ENCODE peak calls at places on chromosome 3, in nine cellular contexts. K, H, D, X, S, Q, L, F and Z are unnamed samples.

GRCh38 chr3:182259579-182259978 is 533.7 kb upstream of the ATP11B start:
- DNase-seq in K (no peak), H (peak; percentile 74), D (peak; percentile 14), X (peak; percentile 51), S (no peak), Q (peak; percentile 28), L (peak; percentile 61), F (no peak), Z (no peak)

GRCh38 chr3:143731776-143732175 is 116.5 kb downstream of the SLC9A9 start:
- DNase-seq in K (no peak), H (no peak), D (no peak), X (no peak), S (no peak), Q (no peak), L (no peak), F (no peak), Z (no peak)

GRCh38 chr3:183548262-183548769 is 7.2 kb downstream of the KLHL6 start:
- DNase-seq in K (peak; percentile 48), H (peak; percentile 89), D (no peak), X (peak; percentile 96), S (no peak), Q (peak; percentile 94), L (no peak), F (no peak), Z (no peak)

GRCh38 chr3:189488241-189488767 is 142.9 kb upstream of the TP63 start:
- DNase-seq in K (peak; percentile 18), H (peak; percentile 51), D (no peak), X (peak; percentile 72), S (no peak), Q (peak; percentile 59), L (no peak), F (no peak), Z (no peak)

GRCh38 chr3:150265305-150265704 is 142.8 kb upstream of the TSC22D2 start:
- DNase-seq in K (no peak), H (no peak), D (no peak), X (no peak), S (no peak), Q (no peak), L (no peak), F (no peak), Z (no peak)

GRCh38 chr3:38121832-38122461 is 15.0 kb downstream of the ACAA1 start:
- DNase-seq in K (no peak), H (peak; percentile 21), D (no peak), X (no peak), S (no peak), Q (no peak), L (peak; percentile 61), F (no peak), Z (peak; percentile 47)

GRCh38 chr3:109117939-109118338 is at the start of gene MORC1:
- DNase-seq in K (no peak), H (no peak), D (no peak), X (no peak), S (no peak), Q (no peak), L (peak; percentile 67), F (no peak), Z (no peak)

GRCh38 chr3:172391592-172392302 is 56.5 kb downstream of the GHSR start:
- DNase-seq in K (no peak), H (no peak), D (no peak), X (peak; percentile 90), S (no peak), Q (peak; percentile 87), L (no peak), F (no peak), Z (no peak)

GRCh38 chr3:114973576-114973975 is 173.5 kb downstream of the ZBTB20 start:
- DNase-seq in K (no peak), H (no peak), D (no peak), X (no peak), S (no peak), Q (no peak), L (no peak), F (no peak), Z (no peak)

GRCh38 chr3:123122525-123123315 is 55.9 kb downstream of the PDIA5 start:
- DNase-seq in K (no peak), H (no peak), D (no peak), X (peak; percentile 55), S (no peak), Q (peak; percentile 44), L (no peak), F (no peak), Z (no peak)

GRCh38 chr3:32288819-32289218 is 50.3 kb downstream of the CMTM8 start:
- DNase-seq in K (no peak), H (peak; percentile 14), D (no peak), X (no peak), S (no peak), Q (no peak), L (no peak), F (no peak), Z (no peak)

GRCh38 chr3:111954228-111954990 is 24.4 kb upstream of the ABHD10 start:
- DNase-seq in K (no peak), H (no peak), D (no peak), X (peak; percentile 47), S (no peak), Q (peak; percentile 37), L (no peak), F (no peak), Z (no peak)

GRCh38 chr3:134378818-134379217 is 4.6 kb upstream of the AMOTL2 start:
- DNase-seq in K (peak; percentile 55), H (no peak), D (no peak), X (no peak), S (no peak), Q (no peak), L (no peak), F (no peak), Z (peak; percentile 24)

GRCh38 chr3:47681016-47681415 is 100.7 kb downstream of the SMARCC1 start:
- DNase-seq in K (no peak), H (no peak), D (no peak), X (no peak), S (no peak), Q (no peak), L (no peak), F (no peak), Z (no peak)

DNA sequence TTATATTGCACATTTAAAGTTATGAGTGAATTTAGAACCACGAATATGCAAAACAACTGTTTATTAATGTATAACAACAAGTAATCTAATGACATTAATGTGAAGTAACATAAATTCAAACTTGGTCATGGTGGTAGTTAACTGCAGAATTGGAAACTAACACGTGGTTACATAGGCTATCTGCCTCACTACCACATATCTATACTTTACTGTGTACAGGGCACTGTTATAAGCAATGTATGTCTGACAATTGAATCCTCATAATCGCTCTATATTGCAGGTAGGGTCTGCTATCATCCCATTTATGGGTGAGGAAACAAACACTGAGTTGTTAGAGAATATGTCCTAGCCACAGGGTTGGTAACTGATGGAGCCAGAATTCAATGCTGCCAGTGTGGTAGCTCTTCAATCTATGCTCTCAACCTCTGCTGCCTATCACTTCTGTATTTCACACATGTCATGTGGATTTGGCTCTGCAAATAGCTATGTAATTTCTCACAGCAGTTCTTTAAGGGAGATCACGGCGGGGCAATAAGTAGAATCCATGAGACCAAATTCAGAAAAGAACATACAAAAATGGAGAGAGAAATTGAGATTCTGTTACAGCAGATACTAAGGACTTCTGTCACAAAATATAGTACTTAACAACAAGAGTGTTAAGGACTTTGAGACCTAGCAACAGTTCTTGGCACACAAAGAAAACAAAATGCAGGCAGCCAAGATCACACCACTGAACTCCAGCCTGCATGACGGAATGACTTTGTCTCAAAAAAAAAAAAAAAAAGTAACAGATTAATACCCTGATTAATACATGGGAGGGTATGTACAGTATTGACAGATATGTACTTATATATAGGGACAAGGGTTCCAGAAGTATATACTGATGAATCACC is 100.0 kb upstream of the CSPG5 start:
- DNase-seq in K (no peak), H (no peak), D (no peak), X (no peak), S (no peak), Q (no peak), L (no peak), F (no peak), Z (no peak)
- H3K36me3 ChIP-seq in K (peaks cover 47% of the 10 kb centered on the region), H (peaks cover 95% of the 10 kb centered on the region), D (peaks cover 74% of the 10 kb centered on the region), X (peaks cover 1% of the 10 kb centered on the region), S (peaks cover 53% of the 10 kb centered on the region), Q (peaks cover 51% of the 10 kb centered on the region), L (peaks cover 41% of the 10 kb centered on the region), F (peaks cover 15% of the 10 kb centered on the region), Z (no peaks in the 10 kb centered on the region)

GRCh38 chr3:45775571-45776290 is 20.6 kb downstream of the SLC6A20 start:
- DNase-seq in K (no peak), H (peak; percentile 29), D (no peak), X (no peak), S (no peak), Q (no peak), L (no peak), F (no peak), Z (peak; percentile 30)
- H3K4me1 ChIP-seq in K (no peaks in the 10 kb centered on the region), H (no peaks in the 10 kb centered on the region), D (no peaks in the 10 kb centered on the region), X (no peaks in the 10 kb centered on the region), S (peaks cover 6% of the 10 kb centered on the region), Q (no peaks in the 10 kb centered on the region), L (no peaks in the 10 kb centered on the region), F (peaks cover 11% of the 10 kb centered on the region), Z (no peaks in the 10 kb centered on the region)

DNA sequence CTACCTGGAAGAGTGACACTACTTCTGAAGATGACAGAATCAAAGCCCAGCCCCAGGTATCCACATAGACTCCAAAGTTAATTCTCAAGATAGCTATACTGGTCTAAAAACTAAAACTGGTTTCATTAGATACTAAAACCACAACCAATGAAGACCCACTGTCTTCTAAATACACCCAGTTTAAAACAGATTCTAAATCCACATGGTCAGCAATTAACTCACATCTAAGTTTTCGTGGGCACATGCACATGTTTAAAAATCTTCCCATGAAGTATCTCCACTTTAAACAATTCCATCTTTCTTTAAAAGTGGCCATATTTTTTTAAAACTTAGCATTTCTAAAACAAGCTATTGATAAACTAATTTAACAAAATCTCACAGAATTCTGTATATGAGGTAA is 63.1 kb downstream of the GPR160 start:
- DNase-seq in K (no peak), H (no peak), D (no peak), X (no peak), S (no peak), Q (no peak), L (no peak), F (no peak), Z (no peak)
- H3K36me3 ChIP-seq in K (peaks cover 61% of the 10 kb centered on the region), H (peaks cover 46% of the 10 kb centered on the region), D (peaks cover 91% of the 10 kb centered on the region), X (peaks cover 10% of the 10 kb centered on the region), S (peaks cover 43% of the 10 kb centered on the region), Q (peaks cover 33% of the 10 kb centered on the region), L (peaks cover 32% of the 10 kb centered on the region), F (peaks cover 9% of the 10 kb centered on the region), Z (no peaks in the 10 kb centered on the region)

GRCh38 chr3:57982561-57983243 is 25.5 kb upstream of the FLNB start:
- DNase-seq in K (no peak), H (no peak), D (no peak), X (no peak), S (no peak), Q (no peak), L (no peak), F (no peak), Z (no peak)

GRCh38 chr3:57985977-57986246 is 22.3 kb upstream of the FLNB start:
- DNase-seq in K (no peak), H (no peak), D (no peak), X (no peak), S (no peak), Q (no peak), L (no peak), F (no peak), Z (no peak)

GRCh38 chr3:57985176-57985976 is 22.8 kb upstream of the FLNB start:
- DNase-seq in K (peak; percentile 1), H (no peak), D (no peak), X (no peak), S (no peak), Q (no peak), L (no peak), F (no peak), Z (no peak)

GRCh38 chr3:57986261-57986660 is 22.0 kb upstream of the FLNB start:
- DNase-seq in K (no peak), H (no peak), D (no peak), X (no peak), S (no peak), Q (no peak), L (no peak), F (no peak), Z (no peak)

GRCh38 chr3:57983734-57984518 is 24.3 kb upstream of the FLNB start:
- DNase-seq in K (peak; percentile 87), H (peak; percentile 62), D (peak; percentile 49), X (peak; percentile 88), S (peak; percentile 23), Q (peak; percentile 86), L (peak; percentile 81), F (peak; percentile 87), Z (peak; percentile 91)
- H3K4me1 ChIP-seq in K (peaks cover 43% of the 10 kb centered on the region), H (peaks cover 16% of the 10 kb centered on the region), D (peaks cover 24% of the 10 kb centered on the region), X (peaks cover 14% of the 10 kb centered on the region), S (peaks cover 15% of the 10 kb centered on the region), Q (peaks cover 20% of the 10 kb centered on the region), L (no peaks in the 10 kb centered on the region), F (peaks cover 12% of the 10 kb centered on the region), Z (no peaks in the 10 kb centered on the region)